ENCODE peak calls at places on chromosomes 3 and 15, in four cellular contexts. One of them, this sample, is unnamed.

GRCh38 chr15:66948294-66948693 is 117.1 kb upstream of the SMAD3 start:
- DNase-seq in AG04450: no peak
- DNase-seq in dorsolateral prefrontal cortex: no peak
- DNase-seq in Panc1: no peak
- DNase-seq in this sample: peak; percentile 40

GRCh38 chr3:50165388-50166308 is 10.5 kb downstream of the SEMA3F start:
- DNase-seq in Panc1: no peak
- DNase-seq in AG04450: no peak
- DNase-seq in dorsolateral prefrontal cortex: no peak
- DNase-seq in this sample: peak; percentile 86

GRCh38 chr3:52854013-52854412 is 19.2 kb upstream of the MUSTN1 start:
- DNase-seq in dorsolateral prefrontal cortex: no peak
- DNase-seq in AG04450: no peak
- DNase-seq in Panc1: no peak
- DNase-seq in this sample: no peak

GRCh38 chr3:68059628-68060027 is 405.2 kb upstream of the SUCLG2 start:
- DNase-seq in AG04450: no peak
- DNase-seq in Panc1: no peak
- DNase-seq in dorsolateral prefrontal cortex: no peak
- DNase-seq in this sample: no peak

GRCh38 chr3:187197255-187197654 is at the start of gene RTP1:
- DNase-seq in AG04450: no peak
- DNase-seq in Panc1: no peak
- DNase-seq in dorsolateral prefrontal cortex: no peak
- DNase-seq in this sample: no peak

GRCh38 chr3:127803619-127804018 is 18.7 kb downstream of the MGLL start:
- DNase-seq in AG04450: peak; percentile 72
- DNase-seq in Panc1: peak; percentile 98
- DNase-seq in dorsolateral prefrontal cortex: no peak
- DNase-seq in this sample: no peak

GRCh38 chr3:197229836-197230235 is 68.6 kb downstream of the DLG1 start:
- DNase-seq in Panc1: no peak
- DNase-seq in dorsolateral prefrontal cortex: no peak
- DNase-seq in AG04450: no peak
- DNase-seq in this sample: no peak

GRCh38 chr3:46724360-46724890 is 6.8 kb upstream of the PRSS50 start:
- DNase-seq in dorsolateral prefrontal cortex: no peak
- DNase-seq in Panc1: no peak
- DNase-seq in AG04450: no peak
- DNase-seq in this sample: no peak

GRCh38 chr3:158711886-158712285 is 20.4 kb downstream of the RARRES1 start:
- DNase-seq in Panc1: no peak
- DNase-seq in dorsolateral prefrontal cortex: no peak
- DNase-seq in AG04450: peak; percentile 61
- DNase-seq in this sample: no peak

GRCh38 chr3:24837601-24838000 is 343.0 kb upstream of the THRB start:
- DNase-seq in dorsolateral prefrontal cortex: no peak
- DNase-seq in AG04450: no peak
- DNase-seq in Panc1: no peak
- DNase-seq in this sample: no peak

GRCh38 chr15:87167055-87167454 is 1087.4 kb downstream of the AGBL1 start:
- DNase-seq in Panc1: no peak
- DNase-seq in dorsolateral prefrontal cortex: no peak
- DNase-seq in AG04450: no peak
- DNase-seq in this sample: no peak

GRCh38 chr3:10017636-10018292 is 8.5 kb upstream of the FANCD2 start:
- DNase-seq in Panc1: no peak
- DNase-seq in dorsolateral prefrontal cortex: no peak
- DNase-seq in AG04450: no peak
- DNase-seq in this sample: no peak

GRCh38 chr3:128112406-128112968 is 11.1 kb downstream of the RUVBL1 start:
- DNase-seq in AG04450: peak; percentile 51
- DNase-seq in dorsolateral prefrontal cortex: no peak
- DNase-seq in Panc1: peak; percentile 22
- DNase-seq in this sample: no peak

GRCh38 chr3:138373695-138374094 is 25.3 kb downstream of the MRAS start:
- DNase-seq in AG04450: no peak
- DNase-seq in Panc1: no peak
- DNase-seq in dorsolateral prefrontal cortex: no peak
- DNase-seq in this sample: no peak

GRCh38 chr3:64783200-64783599 is 95.4 kb upstream of the ADAMTS9 start:
- DNase-seq in Panc1: no peak
- DNase-seq in AG04450: no peak
- DNase-seq in dorsolateral prefrontal cortex: no peak
- DNase-seq in this sample: no peak

GRCh38 chr15:79007066-79007465 is 62.2 kb upstream of the CTSH start:
- DNase-seq in dorsolateral prefrontal cortex: no peak
- DNase-seq in AG04450: no peak
- DNase-seq in Panc1: no peak
- DNase-seq in this sample: no peak

GRCh38 chr15:78266806-78267205 is 2.4 kb downstream of the DNAJA4 start:
- DNase-seq in dorsolateral prefrontal cortex: no peak
- DNase-seq in Panc1: no peak
- DNase-seq in AG04450: no peak
- DNase-seq in this sample: no peak

GRCh38 chr3:149784064-149784704 is 8.2 kb downstream of the ANKUB1 start:
- DNase-seq in dorsolateral prefrontal cortex: no peak
- DNase-seq in AG04450: peak; percentile 16
- DNase-seq in Panc1: no peak
- DNase-seq in this sample: no peak

GRCh38 chr3:65128346-65128745 is 440.5 kb upstream of the ADAMTS9 start:
- DNase-seq in AG04450: no peak
- DNase-seq in dorsolateral prefrontal cortex: no peak
- DNase-seq in Panc1: no peak
- DNase-seq in this sample: no peak

GRCh38 chr15:90018216-90018831 is 17.2 kb downstream of the ZNF710 start:
- DNase-seq in AG04450: no peak
- DNase-seq in dorsolateral prefrontal cortex: no peak
- DNase-seq in Panc1: no peak
- DNase-seq in this sample: peak; percentile 24

GRCh38 chr3:143001034-143001368 is 369 bp upstream of the U2SURP start:
- DNase-seq in Panc1: no peak
- DNase-seq in AG04450: no peak
- DNase-seq in dorsolateral prefrontal cortex: no peak
- DNase-seq in this sample: no peak

GRCh38 chr15:101810905-101811304 is 1.1 kb upstream of the OR4F15 start:
- DNase-seq in dorsolateral prefrontal cortex: no peak
- DNase-seq in Panc1: no peak
- DNase-seq in AG04450: no peak
- DNase-seq in this sample: no peak

GRCh38 chr3:123632161-123632655 is 47.4 kb upstream of the HACD2 start:
- DNase-seq in Panc1: no peak
- DNase-seq in AG04450: peak; percentile 84
- DNase-seq in dorsolateral prefrontal cortex: no peak
- DNase-seq in this sample: peak; percentile 67

GRCh38 chr3:197028711-197029510 is 706 bp downstream of the MELTF start:
- DNase-seq in AG04450: no peak
- DNase-seq in Panc1: no peak
- DNase-seq in dorsolateral prefrontal cortex: no peak
- DNase-seq in this sample: no peak

GRCh38 chr3:195080125-195080524 is 190.8 kb downstream of the XXYLT1 start:
- DNase-seq in Panc1: no peak
- DNase-seq in dorsolateral prefrontal cortex: peak; percentile 11
- DNase-seq in AG04450: no peak
- DNase-seq in this sample: no peak

GRCh38 chr3:9400626-9401025 is 3.2 kb downstream of the SETD5 start:
- DNase-seq in Panc1: no peak
- DNase-seq in AG04450: no peak
- DNase-seq in dorsolateral prefrontal cortex: no peak
- DNase-seq in this sample: no peak

GRCh38 chr3:5212625-5213573 is 25.4 kb downstream of the EDEM1 start:
- DNase-seq in Panc1: no peak
- DNase-seq in dorsolateral prefrontal cortex: no peak
- DNase-seq in AG04450: no peak
- DNase-seq in this sample: no peak

GRCh38 chr3:149018247-149018646 is 26.9 kb downstream of the GYG1 start:
- DNase-seq in Panc1: no peak
- DNase-seq in AG04450: no peak
- DNase-seq in dorsolateral prefrontal cortex: no peak
- DNase-seq in this sample: no peak

GRCh38 chr3:42020681-42021307 is 58.9 kb upstream of the ULK4 start:
- DNase-seq in dorsolateral prefrontal cortex: no peak
- DNase-seq in Panc1: no peak
- DNase-seq in AG04450: no peak
- DNase-seq in this sample: no peak

GRCh38 chr3:194135516-194135805 is 487 bp upstream of the HES1 start:
- DNase-seq in dorsolateral prefrontal cortex: no peak
- DNase-seq in Panc1: no peak
- DNase-seq in AG04450: no peak
- DNase-seq in this sample: no peak

GRCh38 chr15:91668370-91668769 is 185.1 kb upstream of the SLCO3A1 start:
- DNase-seq in AG04450: no peak
- DNase-seq in dorsolateral prefrontal cortex: no peak
- DNase-seq in Panc1: no peak
- DNase-seq in this sample: no peak

GRCh38 chr3:134471521-134472193 is 14.1 kb downstream of the ANAPC13 start:
- DNase-seq in AG04450: no peak
- DNase-seq in Panc1: no peak
- DNase-seq in dorsolateral prefrontal cortex: no peak
- DNase-seq in this sample: no peak

GRCh38 chr3:49533786-49534519 is 20.3 kb upstream of the BSN start:
- DNase-seq in dorsolateral prefrontal cortex: no peak
- DNase-seq in AG04450: no peak
- DNase-seq in Panc1: no peak
- DNase-seq in this sample: no peak

GRCh38 chr3:195094211-195094921 is 176.6 kb downstream of the XXYLT1 start:
- DNase-seq in AG04450: no peak
- DNase-seq in Panc1: no peak
- DNase-seq in dorsolateral prefrontal cortex: peak; percentile 36
- DNase-seq in this sample: no peak

GRCh38 chr3:98890181-98890882 is 11.2 kb downstream of the DCBLD2 start:
- DNase-seq in Panc1: no peak
- DNase-seq in AG04450: no peak
- DNase-seq in dorsolateral prefrontal cortex: no peak
- DNase-seq in this sample: no peak

GRCh38 chr15:39908186-39908585 is 11.9 kb downstream of the GPR176 start:
- DNase-seq in Panc1: no peak
- DNase-seq in AG04450: peak; percentile 80
- DNase-seq in dorsolateral prefrontal cortex: peak; percentile 47
- DNase-seq in this sample: no peak

GRCh38 chr15:100098705-100099104 is 243.1 kb downstream of the ADAMTS17 start:
- DNase-seq in Panc1: no peak
- DNase-seq in dorsolateral prefrontal cortex: no peak
- DNase-seq in AG04450: no peak
- DNase-seq in this sample: peak; percentile 50

GRCh38 chr3:47541583-47542108 is 28.1 kb upstream of the ELP6 start:
- DNase-seq in Panc1: no peak
- DNase-seq in AG04450: no peak
- DNase-seq in dorsolateral prefrontal cortex: no peak
- DNase-seq in this sample: no peak

GRCh38 chr15:74133071-74133702 is 2.8 kb downstream of the ISLR2 start:
- DNase-seq in AG04450: no peak
- DNase-seq in Panc1: no peak
- DNase-seq in dorsolateral prefrontal cortex: no peak
- DNase-seq in this sample: no peak
- H3K4me3 ChIP-seq in AG04450: no peak overlapping the region
- H3K4me3 ChIP-seq in Panc1: no peak overlapping the region
- H3K4me3 ChIP-seq in dorsolateral prefrontal cortex: no peak overlapping the region
- H3K4me3 ChIP-seq in this sample: no peak overlapping the region

DNA sequence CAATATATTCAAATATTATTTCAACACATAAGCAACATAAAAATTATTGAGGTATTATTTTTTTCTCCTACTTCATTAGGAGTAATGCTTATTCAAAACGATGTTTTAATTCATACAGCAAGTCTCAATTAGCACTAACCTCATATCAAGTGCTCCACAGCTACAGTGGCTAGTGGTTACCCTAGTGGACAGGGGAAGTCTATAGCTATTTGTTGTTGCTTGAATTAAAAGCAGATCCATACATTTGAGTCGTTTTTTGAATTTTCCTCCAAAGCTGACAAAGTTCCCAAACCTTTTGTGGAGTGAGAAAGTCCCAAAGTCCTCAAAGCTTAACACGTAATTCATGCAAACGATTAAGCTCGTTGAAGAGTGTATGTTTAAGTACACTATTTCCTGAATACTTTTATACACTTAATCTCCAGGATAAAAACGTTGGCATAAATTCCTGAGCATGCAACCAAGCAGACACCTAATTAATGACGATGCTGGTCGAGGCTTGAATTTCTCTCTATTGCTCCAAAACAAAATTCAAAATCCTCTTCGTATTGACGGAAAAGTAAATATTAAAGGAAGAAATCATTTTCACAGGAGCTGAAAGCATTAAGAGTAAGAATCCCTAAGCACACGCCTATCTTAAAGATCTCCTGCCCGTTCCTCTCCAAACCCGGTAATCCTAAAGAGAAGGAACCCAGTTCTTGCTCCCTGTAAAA is 984 bp downstream of the VPS13C start:
- DNase-seq in AG04450: no peak
- DNase-seq in dorsolateral prefrontal cortex: no peak
- DNase-seq in Panc1: no peak
- DNase-seq in this sample: no peak
- H3K27ac ChIP-seq in AG04450: peak overlapping the region; percentile 61
- H3K27ac ChIP-seq in dorsolateral prefrontal cortex: peak overlapping the region; percentile 93
- H3K27ac ChIP-seq in Panc1: peak overlapping the region; percentile 89
- H3K27ac ChIP-seq in this sample: peak overlapping the region; percentile 94

DNA sequence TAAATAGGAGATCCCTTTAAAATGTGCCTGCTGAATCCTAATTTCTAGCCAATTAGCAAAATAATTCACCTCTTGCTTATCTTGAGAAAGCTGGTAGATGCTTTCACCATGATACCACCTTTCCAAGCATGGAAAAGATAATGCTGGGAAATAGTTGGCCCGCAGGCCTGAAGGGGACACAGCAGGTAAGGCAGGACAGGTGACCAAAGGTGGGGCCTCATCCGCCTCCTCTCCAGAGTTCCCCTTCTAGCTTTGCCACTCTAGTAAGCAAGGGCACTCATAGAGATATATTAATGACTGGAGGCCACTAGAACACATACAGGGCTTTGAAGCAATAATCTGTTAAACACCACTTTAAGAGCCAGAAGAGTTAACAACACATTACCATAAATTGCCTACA is 45.5 kb downstream of the SATB1 start:
- DNase-seq in AG04450: no peak
- DNase-seq in Panc1: no peak
- DNase-seq in dorsolateral prefrontal cortex: no peak
- DNase-seq in this sample: no peak
- TF ChIP-seq CTCF in AG04450: no peak
- TF ChIP-seq CTCF in Panc1: no peak
- TF ChIP-seq CTCF in dorsolateral prefrontal cortex: no peak
- TF ChIP-seq CTCF in this sample: no peak

DNA sequence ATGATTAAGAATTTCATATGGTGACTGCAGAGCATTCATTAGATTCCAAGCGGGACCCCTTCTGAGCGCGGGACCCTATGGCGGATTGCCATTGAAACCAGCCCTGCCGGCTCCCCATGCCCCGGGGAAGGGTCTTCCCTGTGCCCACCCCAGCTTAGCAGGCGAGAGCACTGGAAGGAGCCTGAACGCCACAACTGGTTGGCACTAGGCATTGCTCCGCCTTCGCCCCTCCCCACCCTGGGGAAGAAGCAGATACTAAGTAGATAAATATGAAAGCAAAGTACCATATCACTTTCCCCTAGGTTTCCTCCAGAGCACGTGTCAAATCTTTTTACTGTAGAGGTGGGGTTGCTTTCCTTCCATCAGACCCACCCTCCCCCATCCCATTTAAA is 70.7 kb downstream of the CYP19A1 start:
- DNase-seq in dorsolateral prefrontal cortex: no peak
- DNase-seq in Panc1: no peak
- DNase-seq in AG04450: no peak
- DNase-seq in this sample: no peak
- H3K4me3 ChIP-seq in dorsolateral prefrontal cortex: peak overlapping the region; percentile 59
- H3K4me3 ChIP-seq in Panc1: peak overlapping the region; percentile 46
- H3K4me3 ChIP-seq in AG04450: peak overlapping the region; percentile 57
- H3K4me3 ChIP-seq in this sample: peak overlapping the region; percentile 82

GRCh38 chr3:30498587-30498967 is 107.8 kb upstream of the TGFBR2 start:
- DNase-seq in dorsolateral prefrontal cortex: no peak
- DNase-seq in Panc1: no peak
- DNase-seq in AG04450: no peak
- DNase-seq in this sample: no peak
- H3K27ac ChIP-seq in dorsolateral prefrontal cortex: no peak overlapping the region
- H3K27ac ChIP-seq in Panc1: no peak overlapping the region
- H3K27ac ChIP-seq in AG04450: no peak overlapping the region
- H3K27ac ChIP-seq in this sample: peak overlapping the region; percentile 85